ENCODE peak calls at places on chromosomes 2 and 18, in four cellular contexts. W is fibroblast of lung, V is HCT116, Y is DND-41. Q is an unnamed sample.
A peak's percentile ranks its signal among the peaks of the same experiment; 100 is the strongest.

GRCh38 chr2:222993920-222994650 is 57.9 kb upstream of the KCNE4 start:
- DNase-seq in W (peak; percentile 98), V (no peak), Y (no peak), Q (no peak)

GRCh38 chr18:75029456-75029855 is 179.5 kb downstream of the PTGR3 start:
- DNase-seq in W (no peak), V (no peak), Y (peak; percentile 29), Q (no peak)

GRCh38 chr2:88563134-88563533 is 64.1 kb downstream of the EIF2AK3 start:
- DNase-seq in W (peak; percentile 92), V (no peak), Y (no peak), Q (no peak)

GRCh38 chr2:77488141-77488540 is 34.0 kb downstream of the LRRTM4 start:
- DNase-seq in W (no peak), V (no peak), Y (no peak), Q (no peak)

GRCh38 chr2:57881998-57882884 is 164.4 kb upstream of the VRK2 start:
- DNase-seq in W (peak; percentile 52), V (peak; percentile 47), Y (no peak), Q (no peak)

GRCh38 chr2:68721482-68722071 is 13.0 kb upstream of the ARHGAP25 start:
- DNase-seq in W (no peak), V (peak; percentile 68), Y (peak; percentile 73), Q (no peak)

GRCh38 chr2:51079945-51080344 is 48.0 kb upstream of the NRXN1 start:
- DNase-seq in W (no peak), V (no peak), Y (no peak), Q (no peak)

GRCh38 chr18:46281185-46282176 is 177.3 kb downstream of the HAUS1 start:
- DNase-seq in W (peak; percentile 76), V (peak; percentile 43), Y (peak; percentile 77), Q (peak; percentile 29)

GRCh38 chr2:30373881-30374302 is 73.2 kb upstream of the LCLAT1 start:
- DNase-seq in W (peak; percentile 52), V (peak; percentile 19), Y (no peak), Q (no peak)

GRCh38 chr18:47175283-47175894 is 775 bp downstream of the IER3IP1 start:
- DNase-seq in W (peak; percentile 5), V (no peak), Y (no peak), Q (no peak)

GRCh38 chr2:218582085-218582484 is 13.4 kb downstream of the CNOT9 start:
- DNase-seq in W (peak; percentile 72), V (no peak), Y (no peak), Q (no peak)

GRCh38 chr18:70450658-70451253 is 161.9 kb downstream of the SOCS6 start:
- DNase-seq in W (peak; percentile 50), V (peak; percentile 23), Y (no peak), Q (no peak)

GRCh38 chr2:159094173-159094737 is 125.8 kb downstream of the TANC1 start:
- DNase-seq in W (peak; percentile 89), V (no peak), Y (no peak), Q (no peak)

GRCh38 chr18:27428120-27428519 is 243.0 kb upstream of the CHST9 start:
- DNase-seq in W (no peak), V (no peak), Y (no peak), Q (no peak)

GRCh38 chr2:206256711-206257110 is 17.8 kb upstream of the ZDBF2 start:
- DNase-seq in W (no peak), V (no peak), Y (no peak), Q (no peak)

DNA sequence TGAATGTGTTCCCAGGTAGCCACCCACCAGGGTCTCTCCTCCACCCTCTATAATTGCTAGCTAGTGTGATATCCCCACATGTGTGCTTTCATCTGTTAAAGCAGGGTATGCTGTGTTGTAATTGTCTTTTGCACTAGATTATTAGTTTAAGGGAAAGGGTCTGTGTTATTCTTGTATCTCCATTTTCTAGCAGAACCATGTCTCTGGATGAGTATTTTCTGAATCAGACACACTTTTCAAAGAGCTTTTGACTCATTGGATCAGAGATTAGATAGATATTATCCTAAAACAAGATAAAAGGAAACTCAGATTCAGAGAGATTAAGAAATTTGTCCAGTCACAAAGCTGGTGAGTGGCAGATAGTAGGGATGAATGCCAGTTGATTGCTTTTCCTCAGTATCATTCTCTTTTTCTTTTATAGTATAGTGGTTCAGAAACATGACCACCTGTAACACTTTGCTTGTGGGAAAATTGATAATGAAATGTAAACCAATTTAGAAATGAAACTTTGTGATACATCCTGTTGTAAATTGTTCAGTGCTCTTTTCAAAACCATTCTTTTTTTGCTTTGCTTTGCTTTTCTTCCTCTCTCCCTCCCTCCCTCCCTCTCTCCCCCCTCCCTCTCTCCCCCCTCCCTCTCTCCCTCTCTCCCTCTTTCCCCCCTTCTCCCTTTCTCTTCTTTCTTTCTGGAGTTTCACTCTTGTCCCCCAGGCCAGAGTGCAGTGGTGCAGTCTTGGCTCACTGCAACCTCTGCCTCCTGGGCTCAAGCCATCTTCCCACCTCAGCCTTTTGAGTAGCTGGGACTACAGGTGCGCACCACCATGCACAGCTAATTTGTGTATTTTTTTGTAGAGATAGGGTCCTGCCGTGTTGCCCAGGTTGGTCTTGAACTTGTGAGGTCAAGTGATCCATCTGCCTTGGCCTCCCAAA is 7.4 kb downstream of the MIB1 start:
- DNase-seq in W (no peak), V (no peak), Y (no peak), Q (no peak)
- H3K4me1 ChIP-seq in W (no peaks in the 10 kb centered on the region), V (no peaks in the 10 kb centered on the region), Y (peaks cover 25% of the 10 kb centered on the region), Q (peaks cover 22% of the 10 kb centered on the region)

GRCh38 chr2:12490641-12491040 is 226.1 kb upstream of the TRIB2 start:
- DNase-seq in W (no peak), V (no peak), Y (no peak), Q (no peak)
- H3K4me1 ChIP-seq in W (peaks cover 3% of the 10 kb centered on the region), V (no peaks in the 10 kb centered on the region), Y (peaks cover 6% of the 10 kb centered on the region), Q (peaks cover 61% of the 10 kb centered on the region)

GRCh38 chr2:108586631-108587030 is 52.4 kb downstream of the LIMS1 start:
- DNase-seq in W (no peak), V (no peak), Y (no peak), Q (no peak)
- H3K4me1 ChIP-seq in W (peaks cover 16% of the 10 kb centered on the region), V (no peaks in the 10 kb centered on the region), Y (no peaks in the 10 kb centered on the region), Q (no peaks in the 10 kb centered on the region)

GRCh38 chr2:191169456-191170300 is 18.9 kb upstream of the STAT4 start:
- DNase-seq in W (no peak), V (no peak), Y (no peak), Q (no peak)

GRCh38 chr2:191170301-191170636 is 19.5 kb upstream of the STAT4 start:
- DNase-seq in W (no peak), V (no peak), Y (no peak), Q (no peak)

GRCh38 chr2:191166756-191167445 is 16.1 kb upstream of the STAT4 start:
- DNase-seq in W (no peak), V (no peak), Y (no peak), Q (no peak)

GRCh38 chr2:191166111-191166755 is 15.4 kb upstream of the STAT4 start:
- DNase-seq in W (peak; percentile 94), V (no peak), Y (no peak), Q (no peak)

DNA sequence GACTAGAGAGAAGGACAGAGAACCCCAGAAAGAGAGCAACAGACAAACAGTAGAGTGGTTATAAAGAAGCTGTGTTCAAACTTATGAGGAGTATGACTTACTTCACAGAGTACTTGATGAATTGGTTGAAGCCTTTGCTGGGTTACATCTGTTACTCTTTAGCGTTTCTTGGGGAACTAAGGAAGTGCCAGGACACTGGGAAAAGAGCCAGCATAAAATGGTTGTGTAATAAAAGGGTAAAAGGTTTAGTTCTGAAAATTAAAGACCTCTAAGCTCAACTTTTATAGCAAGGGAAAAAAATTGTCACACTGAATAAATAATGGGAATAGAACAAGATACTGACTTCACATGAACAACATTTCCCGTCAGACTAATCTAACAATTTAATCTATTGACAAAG is 17.0 kb upstream of the STAT4 start:
- DNase-seq in W (peak; percentile 95), V (no peak), Y (no peak), Q (no peak)
- H3K4me1 ChIP-seq in W (peaks cover 34% of the 10 kb centered on the region), V (peaks cover 12% of the 10 kb centered on the region), Y (peaks cover 6% of the 10 kb centered on the region), Q (peaks cover 8% of the 10 kb centered on the region)